ENCODE peak calls at places on chromosomes 6 and 20, in five cellular contexts. One of them, this sample, is unnamed. For H3K4me1, the result is how much of the 10 kb centered on the place peaks cover.

GRCh38 chr20:1434571-1435336 is 31.9 kb downstream of the NSFL1C start:
- DNase-seq in neural progenitor cell: no peak
- DNase-seq in A673: no peak
- DNase-seq in kidney: no peak
- DNase-seq in fibroblast of lung: peak
- DNase-seq in this sample: peak

GRCh38 chr6:89372506-89372901 is 20.0 kb upstream of the UBE2J1 start:
- DNase-seq in kidney: no peak
- DNase-seq in neural progenitor cell: no peak
- DNase-seq in A673: no peak
- DNase-seq in fibroblast of lung: no peak
- DNase-seq in this sample: no peak

GRCh38 chr6:131116755-131117360 is 18.4 kb upstream of the AKAP7 start:
- DNase-seq in A673: peak
- DNase-seq in neural progenitor cell: peak
- DNase-seq in fibroblast of lung: peak
- DNase-seq in kidney: no peak
- DNase-seq in this sample: peak

GRCh38 chr20:34578040-34578439 is 19.5 kb downstream of the MAP1LC3A start:
- DNase-seq in A673: no peak
- DNase-seq in fibroblast of lung: peak
- DNase-seq in neural progenitor cell: no peak
- DNase-seq in kidney: no peak
- DNase-seq in this sample: no peak

GRCh38 chr20:34222208-34222607 is 19.0 kb upstream of the ASIP start:
- DNase-seq in neural progenitor cell: no peak
- DNase-seq in kidney: no peak
- DNase-seq in A673: peak
- DNase-seq in fibroblast of lung: peak
- DNase-seq in this sample: peak

GRCh38 chr6:154969796-154970195 is 25.3 kb upstream of the TIAM2 start:
- DNase-seq in fibroblast of lung: peak
- DNase-seq in neural progenitor cell: no peak
- DNase-seq in A673: peak
- DNase-seq in kidney: no peak
- DNase-seq in this sample: peak

GRCh38 chr6:163780993-163781392 is 366.5 kb downstream of the QKI start:
- DNase-seq in fibroblast of lung: peak
- DNase-seq in A673: no peak
- DNase-seq in neural progenitor cell: peak
- DNase-seq in kidney: no peak
- DNase-seq in this sample: no peak

GRCh38 chr6:17869753-17870050 is 117.7 kb downstream of the KIF13A start:
- DNase-seq in neural progenitor cell: no peak
- DNase-seq in fibroblast of lung: no peak
- DNase-seq in A673: no peak
- DNase-seq in kidney: no peak
- DNase-seq in this sample: no peak

GRCh38 chr6:87391334-87391733 is 16.4 kb upstream of the CFAP206 start:
- DNase-seq in kidney: no peak
- DNase-seq in A673: peak
- DNase-seq in fibroblast of lung: peak
- DNase-seq in neural progenitor cell: peak
- DNase-seq in this sample: peak

GRCh38 chr20:63177134-63177784 is 38.7 kb downstream of the YTHDF1 start:
- DNase-seq in kidney: peak
- DNase-seq in fibroblast of lung: no peak
- DNase-seq in A673: peak
- DNase-seq in neural progenitor cell: peak
- DNase-seq in this sample: no peak

GRCh38 chr6:170231496-170232185 is 59.2 kb downstream of the DLL1 start:
- DNase-seq in neural progenitor cell: peak
- DNase-seq in kidney: peak
- DNase-seq in fibroblast of lung: no peak
- DNase-seq in A673: no peak
- DNase-seq in this sample: peak

GRCh38 chr6:968791-969190 is 275.9 kb upstream of the EXOC2 start:
- DNase-seq in fibroblast of lung: no peak
- DNase-seq in kidney: no peak
- DNase-seq in neural progenitor cell: no peak
- DNase-seq in A673: no peak
- DNase-seq in this sample: no peak

GRCh38 chr6:77368660-77369313 is 94.5 kb downstream of the HTR1B start:
- DNase-seq in kidney: peak
- DNase-seq in neural progenitor cell: peak
- DNase-seq in A673: no peak
- DNase-seq in fibroblast of lung: peak
- DNase-seq in this sample: no peak

GRCh38 chr6:87341158-87341557 is 3.5 kb upstream of the C6orf163 start:
- DNase-seq in neural progenitor cell: no peak
- DNase-seq in A673: no peak
- DNase-seq in fibroblast of lung: no peak
- DNase-seq in kidney: no peak
- DNase-seq in this sample: no peak

GRCh38 chr6:13711384-13711725 is 280 bp downstream of the RANBP9 start:
- DNase-seq in fibroblast of lung: no peak
- DNase-seq in kidney: peak
- DNase-seq in neural progenitor cell: no peak
- DNase-seq in A673: no peak
- DNase-seq in this sample: no peak

GRCh38 chr6:84498905-84499304 is 265.5 kb downstream of the TBX18 start:
- DNase-seq in kidney: no peak
- DNase-seq in fibroblast of lung: no peak
- DNase-seq in neural progenitor cell: no peak
- DNase-seq in A673: no peak
- DNase-seq in this sample: no peak

GRCh38 chr20:9068232-9068781 is 580 bp upstream of the PLCB4 start:
- DNase-seq in fibroblast of lung: no peak
- DNase-seq in neural progenitor cell: peak
- DNase-seq in kidney: peak
- DNase-seq in A673: peak
- DNase-seq in this sample: no peak

GRCh38 chr6:28135393-28135792 is 6.3 kb upstream of the ZKSCAN8 start:
- DNase-seq in neural progenitor cell: no peak
- DNase-seq in fibroblast of lung: no peak
- DNase-seq in A673: no peak
- DNase-seq in kidney: no peak
- DNase-seq in this sample: no peak

GRCh38 chr6:168828035-168828434 is 387.1 kb downstream of the SMOC2 start:
- DNase-seq in A673: no peak
- DNase-seq in neural progenitor cell: no peak
- DNase-seq in kidney: no peak
- DNase-seq in fibroblast of lung: no peak
- DNase-seq in this sample: no peak

GRCh38 chr6:41200296-41200900 is 551 bp downstream of the TREML2 start:
- DNase-seq in A673: peak
- DNase-seq in kidney: no peak
- DNase-seq in neural progenitor cell: no peak
- DNase-seq in fibroblast of lung: peak
- DNase-seq in this sample: peak
- H3K4me3 ChIP-seq in A673: no peak
- H3K4me3 ChIP-seq in kidney: no peak
- H3K4me3 ChIP-seq in neural progenitor cell: no peak
- H3K4me3 ChIP-seq in fibroblast of lung: no peak
- H3K4me3 ChIP-seq in this sample: no peak

GRCh38 chr20:7161690-7162089 is 394.2 kb downstream of the BMP2 start:
- DNase-seq in fibroblast of lung: peak
- DNase-seq in neural progenitor cell: peak
- DNase-seq in kidney: no peak
- DNase-seq in A673: peak
- DNase-seq in this sample: peak
- TF ChIP-seq CTCF in fibroblast of lung: no peak
- TF ChIP-seq CTCF in neural progenitor cell: peak
- TF ChIP-seq CTCF in kidney: peak
- TF ChIP-seq CTCF in A673: peak
- TF ChIP-seq CTCF in this sample: peak

GRCh38 chr6:33273924-33274902 is 2.3 kb downstream of the RPS18 start:
- DNase-seq in fibroblast of lung: no peak
- DNase-seq in A673: no peak
- DNase-seq in neural progenitor cell: no peak
- DNase-seq in kidney: no peak
- DNase-seq in this sample: no peak

GRCh38 chr6:33273129-33273923 is 1.5 kb downstream of the RPS18 start:
- DNase-seq in A673: no peak
- DNase-seq in neural progenitor cell: no peak
- DNase-seq in kidney: no peak
- DNase-seq in fibroblast of lung: no peak
- DNase-seq in this sample: no peak

GRCh38 chr6:33271608-33272357 is at the start of the genes RPS18 and VPS52:
- DNase-seq in A673: peak
- DNase-seq in neural progenitor cell: peak
- DNase-seq in kidney: peak
- DNase-seq in fibroblast of lung: peak
- DNase-seq in this sample: peak

GRCh38 chr6:33271098-33271607 is 523 bp downstream of the VPS52 start:
- DNase-seq in A673: no peak
- DNase-seq in neural progenitor cell: no peak
- DNase-seq in fibroblast of lung: peak
- DNase-seq in kidney: no peak
- DNase-seq in this sample: no peak

GRCh38 chr6:33272358-33273128 is 668 bp downstream of the RPS18 start:
- DNase-seq in A673: no peak
- DNase-seq in neural progenitor cell: no peak
- DNase-seq in kidney: no peak
- DNase-seq in fibroblast of lung: no peak
- DNase-seq in this sample: no peak
- H3K4me1 ChIP-seq in A673: under half
- H3K4me1 ChIP-seq in neural progenitor cell: under half
- H3K4me1 ChIP-seq in kidney: under half
- H3K4me1 ChIP-seq in fibroblast of lung: under half
- H3K4me1 ChIP-seq in this sample: under half

DNA sequence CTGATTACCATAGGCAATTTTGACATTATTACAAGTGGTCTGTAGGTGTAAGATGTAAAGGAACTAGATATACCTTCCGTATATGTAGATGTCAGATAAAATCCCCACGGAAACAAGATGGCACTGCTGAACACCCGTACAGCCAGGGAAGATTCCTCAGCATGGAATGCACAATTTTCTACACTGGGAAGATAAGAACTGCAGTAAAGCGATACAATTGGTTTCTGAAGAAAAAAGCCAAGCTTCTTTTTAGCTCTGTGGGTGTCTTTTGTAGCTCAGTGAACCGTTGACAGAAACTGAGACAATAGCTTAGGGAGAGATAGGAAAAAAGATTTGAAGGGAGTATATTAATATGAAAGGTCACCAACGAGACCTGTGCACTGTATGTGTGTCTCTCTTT is 437.4 kb upstream of the RNF217 start:
- DNase-seq in neural progenitor cell: peak
- DNase-seq in kidney: no peak
- DNase-seq in A673: no peak
- DNase-seq in fibroblast of lung: no peak
- DNase-seq in this sample: no peak
- H3K4me3 ChIP-seq in neural progenitor cell: peak
- H3K4me3 ChIP-seq in kidney: no peak
- H3K4me3 ChIP-seq in A673: no peak
- H3K4me3 ChIP-seq in fibroblast of lung: no peak
- H3K4me3 ChIP-seq in this sample: no peak